ENCODE peak calls at places on chromosomes 13 and 19, in six cellular contexts. S, P, V, Z, F and E are unnamed samples.

GRCh38 chr13:81610613-81611012 is 1269.7 kb upstream of the SPRY2 start:
- DNase-seq in S (no peak), P (no peak), V (no peak), Z (no peak), F (no peak), E (no peak)

GRCh38 chr13:22114630-22115311 is 443.9 kb downstream of the FGF9 start:
- DNase-seq in S (no peak), P (peak), V (no peak), Z (peak), F (no peak), E (peak)

GRCh38 chr13:60647547-60647946 is 250.5 kb downstream of the TDRD3 start:
- DNase-seq in S (no peak), P (no peak), V (no peak), Z (no peak), F (no peak), E (no peak)

GRCh38 chr13:28179974-28180373 is 41.6 kb downstream of the PAN3 start:
- DNase-seq in S (no peak), P (no peak), V (no peak), Z (no peak), F (no peak), E (no peak)

GRCh38 chr13:29684441-29684840 is 89.0 kb upstream of the SLC7A1 start:
- DNase-seq in S (no peak), P (no peak), V (peak), Z (peak), F (no peak), E (no peak)

GRCh38 chr13:78602561-78603239 is 652 bp downstream of the POU4F1 start:
- DNase-seq in S (no peak), P (peak), V (no peak), Z (no peak), F (no peak), E (peak)

GRCh38 chr13:99396446-99396845 is 89.2 kb upstream of the GPR183 start:
- DNase-seq in S (no peak), P (no peak), V (no peak), Z (no peak), F (no peak), E (no peak)

GRCh38 chr19:16940626-16941025 is 51.8 kb downstream of the F2RL3 start:
- DNase-seq in S (no peak), P (no peak), V (no peak), Z (no peak), F (no peak), E (no peak)

GRCh38 chr19:41376998-41377365 is 649 bp downstream of the TMEM91 start:
- DNase-seq in S (no peak), P (no peak), V (no peak), Z (no peak), F (no peak), E (no peak)

GRCh38 chr13:68160466-68160865 is 930.3 kb upstream of the PCDH9 start:
- DNase-seq in S (no peak), P (no peak), V (no peak), Z (no peak), F (no peak), E (no peak)

GRCh38 chr13:36275190-36276002 is 22.2 kb downstream of the CCDC169 start:
- DNase-seq in S (no peak), P (peak), V (peak), Z (peak), F (no peak), E (no peak)

GRCh38 chr13:28181413-28181812 is 43.1 kb downstream of the PAN3 start:
- DNase-seq in S (no peak), P (no peak), V (peak), Z (peak), F (no peak), E (no peak)

GRCh38 chr13:107846642-107847041 is 368.7 kb downstream of the LIG4 start:
- DNase-seq in S (no peak), P (no peak), V (no peak), Z (no peak), F (no peak), E (no peak)

GRCh38 chr19:3095375-3096191 is 1.4 kb downstream of the GNA11 start:
- DNase-seq in S (no peak), P (no peak), V (no peak), Z (no peak), F (no peak), E (peak)

GRCh38 chr13:91652389-91652788 is 254.0 kb downstream of the GPC5 start:
- DNase-seq in S (no peak), P (no peak), V (no peak), Z (no peak), F (no peak), E (no peak)

GRCh38 chr19:55086730-55087541 is 11.3 kb downstream of the EPS8L1 start:
- DNase-seq in S (peak), P (no peak), V (peak), Z (peak), F (peak), E (peak)

GRCh38 chr13:110589991-110590390 is 25.4 kb upstream of the NAXD start:
- DNase-seq in S (no peak), P (no peak), V (no peak), Z (no peak), F (no peak), E (no peak)

GRCh38 chr13:110597041-110597689 is 18.2 kb upstream of the NAXD start:
- DNase-seq in S (no peak), P (no peak), V (no peak), Z (no peak), F (no peak), E (no peak)

GRCh38 chr13:110590577-110590976 is 24.8 kb upstream of the NAXD start:
- DNase-seq in S (no peak), P (no peak), V (no peak), Z (no peak), F (no peak), E (no peak)

GRCh38 chr13:110592670-110593069 is 22.7 kb upstream of the NAXD start:
- DNase-seq in S (no peak), P (no peak), V (peak), Z (peak), F (no peak), E (no peak)

GRCh38 chr13:110593430-110594130 is 21.8 kb upstream of the NAXD start:
- DNase-seq in S (no peak), P (peak), V (peak), Z (peak), F (no peak), E (peak)
- TF ChIP-seq CTCF in S (peak), P (peak), V (peak), Z (peak), F (peak), E (peak)

DNA sequence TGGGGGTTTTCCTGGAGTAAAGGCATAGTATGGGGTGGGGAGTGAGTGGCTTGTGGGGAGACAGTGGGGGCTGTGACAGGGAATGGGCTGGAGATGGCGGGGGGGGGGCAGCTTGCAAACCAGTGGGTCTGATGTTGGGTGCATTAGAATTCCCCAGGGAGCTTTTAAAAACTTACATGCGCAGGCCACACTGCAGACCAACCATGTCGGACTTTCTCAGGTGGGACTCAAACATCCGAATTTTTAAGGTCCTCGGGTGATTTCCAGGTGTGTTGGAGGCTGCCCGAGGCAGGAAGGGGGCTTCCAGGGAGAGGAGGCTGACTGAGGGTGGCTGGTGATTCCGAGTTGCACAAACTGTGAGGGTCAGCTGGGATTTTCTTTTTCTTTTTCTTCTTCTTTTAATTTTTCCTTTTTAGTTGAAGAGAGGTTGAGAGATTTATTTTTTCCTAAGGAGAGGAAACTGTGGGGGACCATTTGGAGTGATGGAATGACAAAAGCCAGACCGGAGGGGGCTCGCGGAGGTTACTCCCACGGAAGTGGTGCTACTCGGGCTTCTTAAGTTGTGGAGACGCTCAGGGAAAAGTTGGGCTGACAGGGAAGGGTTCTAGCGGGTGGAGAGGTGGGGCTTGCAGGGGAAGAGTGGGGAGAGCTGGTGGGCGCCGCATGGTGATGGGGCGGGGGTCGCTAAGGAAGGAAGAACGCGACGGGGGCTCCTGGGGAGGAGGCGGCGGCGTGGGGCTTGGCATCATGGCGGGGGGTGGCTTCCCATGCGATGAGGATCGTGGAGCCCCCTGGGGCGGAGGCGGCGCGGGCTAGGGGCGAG is 1.0 kb upstream of the CACNG8 start:
- DNase-seq in S (no peak), P (no peak), V (peak), Z (no peak), F (no peak), E (no peak)
- TF ChIP-seq CTCF in S (no peak), P (no peak), V (no peak), Z (no peak), F (no peak), E (no peak)

DNA sequence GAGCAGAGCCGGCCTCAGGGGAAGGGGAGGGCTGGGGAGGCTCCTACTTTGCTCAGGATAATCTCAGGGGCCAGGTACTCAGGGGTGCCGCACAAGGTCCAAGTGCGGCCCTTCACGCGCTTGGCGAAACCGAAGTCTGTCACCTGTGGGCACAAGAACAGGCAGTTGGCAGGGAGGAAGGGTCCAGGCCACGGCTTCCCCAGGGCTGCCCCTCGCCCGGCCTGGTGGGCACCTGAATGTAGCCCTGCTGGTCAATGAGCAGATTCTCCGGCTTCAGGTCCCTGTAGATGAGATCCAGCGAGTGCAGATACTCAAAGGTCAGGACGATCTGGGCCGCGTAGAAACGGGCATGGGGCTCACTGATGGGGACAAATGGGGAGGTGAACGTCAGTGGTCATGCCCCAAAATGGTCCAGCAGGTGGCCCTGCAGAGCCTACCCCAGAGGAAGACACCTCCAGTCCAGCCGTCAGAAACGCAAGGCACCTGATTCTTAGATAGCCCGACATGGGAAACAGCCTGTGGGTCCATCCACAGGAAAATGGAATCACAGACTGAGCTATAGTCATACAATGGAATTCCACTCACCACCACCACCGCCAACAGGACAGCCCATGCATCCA is 7.1 kb upstream of the SAMD1 start:
- DNase-seq in S (no peak), P (no peak), V (no peak), Z (no peak), F (no peak), E (no peak)
- TF ChIP-seq CTCF in S (peak), P (no peak), V (peak), Z (no peak), F (peak), E (no peak)

DNA sequence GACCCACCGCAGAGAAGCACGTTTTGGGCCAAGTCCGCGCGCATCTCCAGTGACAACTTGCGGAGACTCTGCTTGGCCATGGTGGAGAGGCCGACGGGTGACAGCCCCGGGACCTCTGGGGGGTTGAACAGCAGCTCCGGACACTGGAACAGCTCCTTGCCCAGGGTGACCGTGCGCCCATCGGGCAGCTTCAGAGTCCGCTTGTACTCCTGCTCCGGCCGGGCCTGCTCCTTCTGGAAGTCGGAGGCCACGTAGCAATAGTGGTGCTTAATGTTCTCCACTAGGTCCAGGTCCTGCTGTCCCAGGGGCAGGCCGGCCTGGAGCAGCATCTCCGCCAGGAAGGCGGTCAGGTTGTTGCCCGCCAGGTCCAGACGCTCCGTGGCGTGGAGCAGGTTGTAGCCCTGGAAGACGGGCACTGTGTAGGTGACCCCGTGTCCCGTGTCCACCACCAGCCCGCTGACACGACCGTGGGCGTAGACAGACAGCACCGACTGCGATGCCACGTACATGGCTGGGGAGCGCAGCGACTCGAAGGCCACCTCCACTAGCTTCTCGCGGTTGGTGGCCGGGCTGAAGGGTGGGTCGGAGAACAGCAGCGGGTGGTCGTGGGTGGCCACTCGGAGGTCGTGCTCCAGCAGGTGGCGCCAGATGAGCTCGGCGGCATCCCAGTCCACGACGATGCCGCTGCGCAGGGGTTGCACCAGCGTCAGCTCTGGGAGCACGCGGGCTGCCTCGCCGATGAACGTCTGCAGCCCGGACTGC is 743 bp downstream of the ACTL9 start:
- DNase-seq in S (no peak), P (no peak), V (no peak), Z (no peak), F (no peak), E (no peak)
- TF ChIP-seq CTCF in S (no peak), P (no peak), V (no peak), Z (no peak), F (no peak), E (no peak)

DNA sequence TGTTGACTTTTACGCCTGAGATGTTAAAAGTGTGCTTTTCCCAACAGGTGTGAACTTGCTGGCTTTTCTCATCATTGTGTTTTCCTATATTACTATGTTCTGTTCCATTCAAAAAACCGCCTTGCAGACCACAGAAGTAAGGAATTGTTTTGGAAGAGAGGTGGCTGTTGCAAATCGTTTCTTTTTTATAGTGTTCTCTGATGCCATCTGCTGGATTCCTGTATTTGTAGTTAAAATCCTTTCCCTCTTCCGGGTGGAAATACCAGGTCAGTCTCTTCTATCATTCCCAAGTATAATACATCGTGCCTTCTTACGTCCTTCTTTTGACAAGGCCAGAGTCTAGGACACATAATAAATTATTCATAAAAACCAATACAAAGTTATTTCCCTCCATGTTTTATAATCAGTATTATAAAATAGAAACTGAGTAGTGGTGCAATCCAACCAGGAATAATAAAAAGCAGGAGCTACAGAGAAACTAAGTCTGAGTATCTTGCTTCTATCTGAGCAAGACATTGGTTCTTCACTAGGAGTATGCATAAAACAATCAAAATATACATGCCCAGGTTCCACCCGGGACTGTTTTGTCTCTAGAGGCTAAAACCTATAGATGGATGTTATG is 57.9 kb downstream of the RXFP2 start:
- DNase-seq in S (no peak), P (no peak), V (peak), Z (peak), F (no peak), E (no peak)
- TF ChIP-seq CTCF in S (peak), P (no peak), V (peak), Z (peak), F (peak), E (no peak)

DNA sequence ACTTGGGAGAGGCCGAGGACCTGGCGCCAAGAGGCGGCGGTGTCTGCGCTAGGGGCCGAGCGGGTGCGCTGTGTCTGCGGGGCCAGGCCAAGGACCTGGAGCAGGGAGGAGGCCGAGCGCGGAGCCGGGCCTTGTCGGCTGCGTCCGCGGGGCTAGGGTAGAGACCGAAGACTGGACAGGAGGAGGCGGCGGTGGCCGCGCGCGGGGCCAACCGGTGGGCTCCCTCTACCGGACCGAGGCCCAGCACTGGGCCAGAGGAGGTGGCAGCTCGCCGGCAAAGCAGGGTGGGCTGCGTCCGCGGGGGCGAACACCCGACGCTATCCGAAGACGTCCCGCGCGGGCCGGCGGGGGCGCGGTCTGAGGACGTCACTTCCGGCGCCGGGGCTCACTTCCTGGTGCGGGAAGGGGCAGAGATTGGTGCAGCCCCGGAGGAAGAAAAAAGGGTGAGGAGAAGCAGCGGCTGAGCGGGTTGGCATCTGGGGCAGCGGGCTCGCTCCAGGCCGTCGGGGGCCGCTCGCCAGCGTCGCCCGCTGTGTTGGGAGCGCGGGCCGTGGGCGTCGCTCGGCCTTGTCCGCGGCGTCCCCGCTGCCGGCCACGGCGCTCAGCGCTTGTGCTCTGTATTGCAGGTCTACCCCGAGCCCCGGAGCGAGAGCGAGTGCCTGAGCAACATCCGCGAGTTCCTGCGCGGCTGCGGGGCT is 38.3 kb downstream of the ARHGEF7 start:
- DNase-seq in S (peak), P (peak), V (peak), Z (peak), F (peak), E (peak)
- TF ChIP-seq CTCF in S (no peak), P (no peak), V (peak), Z (peak), F (peak), E (no peak)

DNA sequence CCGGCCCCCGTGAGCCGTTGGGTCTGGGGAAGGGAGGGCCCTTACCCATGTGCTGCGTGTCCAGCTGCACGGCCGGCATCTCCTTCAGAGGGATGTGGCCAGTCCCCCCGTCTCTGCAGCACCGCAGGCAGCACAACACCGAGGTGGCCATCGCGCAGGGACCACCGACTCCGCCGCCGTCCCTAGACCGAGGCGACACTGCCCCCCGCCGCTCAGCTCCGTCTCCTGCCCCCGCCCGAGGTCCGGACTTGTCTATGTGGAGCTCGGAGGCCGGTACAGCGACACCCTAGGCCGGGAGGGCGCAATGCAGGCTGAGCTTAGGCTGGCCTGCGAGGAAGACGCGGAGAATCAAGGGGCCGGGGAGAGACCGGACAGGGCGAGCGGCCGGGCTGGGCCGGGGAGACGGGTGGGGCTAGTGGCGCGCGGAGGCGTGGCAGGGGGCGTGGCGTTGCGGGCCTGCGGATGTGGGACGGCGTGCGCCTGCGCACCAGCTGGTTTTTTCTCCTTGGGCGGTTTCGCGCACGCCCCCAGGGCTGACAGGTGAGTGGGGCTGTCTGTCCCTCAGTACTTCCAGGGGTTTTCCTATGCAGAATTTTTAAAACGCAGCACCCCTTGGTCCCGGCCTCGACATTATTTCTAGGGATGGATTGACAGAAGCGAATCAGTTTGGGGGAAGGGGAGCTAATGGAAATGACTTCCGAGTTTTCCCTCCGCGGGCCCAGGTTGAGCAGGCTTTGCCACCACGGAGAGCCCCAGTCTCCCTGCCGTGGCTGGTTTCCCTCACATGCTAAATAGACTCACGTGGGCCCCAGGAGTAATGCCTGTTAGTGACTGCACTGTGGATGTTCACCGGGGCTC is at the start of gene SPRYD7:
- DNase-seq in S (peak), P (peak), V (peak), Z (peak), F (peak), E (peak)
- TF ChIP-seq CTCF in S (peak), P (peak), V (peak), Z (peak), F (peak), E (peak)

GRCh38 chr19:14556662-14557188 is 15.1 kb downstream of the NDUFB7 start:
- DNase-seq in S (peak), P (peak), V (peak), Z (peak), F (peak), E (peak)
- TF ChIP-seq CTCF in S (peak), P (peak), V (peak), Z (peak), F (peak), E (peak)

GRCh38 chr19:36051637-36052036 is 2.4 kb downstream of the THAP8 start:
- DNase-seq in S (no peak), P (no peak), V (no peak), Z (no peak), F (no peak), E (no peak)

GRCh38 chr19:36049080-36049698 is 4.9 kb downstream of the THAP8 start:
- DNase-seq in S (no peak), P (no peak), V (peak), Z (no peak), F (no peak), E (no peak)

GRCh38 chr19:36054119-36054732 is at the start of gene THAP8:
- DNase-seq in S (peak), P (peak), V (peak), Z (peak), F (peak), E (peak)

GRCh38 chr19:36047835-36048234 is 6.2 kb downstream of the THAP8 start:
- DNase-seq in S (no peak), P (no peak), V (no peak), Z (peak), F (no peak), E (no peak)

GRCh38 chr19:36051236-36051635 is 2.8 kb downstream of the THAP8 start:
- DNase-seq in S (no peak), P (no peak), V (peak), Z (no peak), F (no peak), E (no peak)
- TF ChIP-seq CTCF in S (no peak), P (no peak), V (no peak), Z (peak), F (no peak), E (peak)

GRCh38 chr19:13579388-13580060 is 73.2 kb upstream of the CACNA1A start:
- DNase-seq in S (no peak), P (no peak), V (peak), Z (peak), F (no peak), E (no peak)
- TF ChIP-seq CTCF in S (no peak), P (no peak), V (no peak), Z (peak), F (no peak), E (no peak)